ENCODE peak calls at places on chromosomes 4 and X, in eight cellular contexts. P, U, A, Q, J, D, X and F are unnamed samples.
A peak's percentile ranks its signal among the peaks of the same experiment; 100 is the strongest.

GRCh38 chr4:166121897-166122296 is 248.9 kb downstream of the TLL1 start:
- DNase-seq in D (no peak), Q (no peak), X (no peak), U (no peak), A (no peak), J (peak; percentile 51), P (no peak), F (no peak)

GRCh38 chr4:147326581-147326980 is 154.3 kb upstream of the EDNRA start:
- DNase-seq in X (peak; percentile 7), A (no peak), Q (no peak), U (peak; percentile 65), P (no peak), J (peak; percentile 49), D (no peak), F (peak; percentile 53)

GRCh38 chr4:78065514-78066192 is 8.5 kb downstream of the FRAS1 start:
- DNase-seq in P (no peak), U (no peak), A (no peak), D (no peak), X (no peak), J (no peak), Q (no peak), F (no peak)

GRCh38 chr4:37631551-37631950 is 54.6 kb downstream of the RELL1 start:
- DNase-seq in P (no peak), D (no peak), Q (no peak), X (peak; percentile 78), U (peak; percentile 75), J (peak; percentile 82), A (no peak), F (no peak)

GRCh38 chr4:12723849-12724447 is 760.2 kb downstream of the RAB28 start:
- DNase-seq in J (no peak), X (no peak), Q (no peak), A (no peak), P (no peak), U (peak; percentile 20), D (no peak), F (no peak)

GRCh38 chr4:89829470-89830138 is 7.4 kb downstream of the SNCA start:
- DNase-seq in J (peak; percentile 30), U (no peak), X (peak; percentile 11), P (peak; percentile 60), D (peak; percentile 45), Q (no peak), A (no peak), F (no peak)

GRCh38 chr4:189364032-189364449 is 576.6 kb upstream of the FRG1 start:
- DNase-seq in P (no peak), Q (no peak), A (no peak), U (no peak), X (no peak), J (no peak), D (no peak), F (no peak)

GRCh38 chrX:18549643-18550042 is 122.3 kb downstream of the RS1 start:
- DNase-seq in U (no peak), X (no peak), A (no peak), D (no peak), J (no peak), Q (no peak), P (no peak), F (no peak)

GRCh38 chr4:106809083-106809482 is 227.0 kb downstream of the DKK2 start:
- DNase-seq in X (peak; percentile 73), A (no peak), U (peak; percentile 81), Q (no peak), J (peak; percentile 75), D (peak; percentile 73), P (no peak), F (peak; percentile 7)

GRCh38 chr4:107711831-107712230 is 8.2 kb downstream of the PAPSS1 start:
- DNase-seq in Q (no peak), D (no peak), U (no peak), A (no peak), P (no peak), X (no peak), J (no peak), F (no peak)

GRCh38 chrX:34656842-34657780 is at the start of gene TMEM47:
- DNase-seq in A (peak; percentile 18), J (peak; percentile 88), D (no peak), P (peak; percentile 53), Q (peak; percentile 78), X (peak; percentile 83), U (peak; percentile 70), F (peak; percentile 33)

GRCh38 chrX:34655496-34656258 is 1.4 kb downstream of the TMEM47 start:
- DNase-seq in J (peak; percentile 41), X (peak; percentile 39), Q (no peak), D (no peak), U (peak; percentile 35), P (no peak), A (no peak), F (no peak)

GRCh38 chrX:34654939-34655338 is 2.1 kb downstream of the TMEM47 start:
- DNase-seq in X (peak; percentile 33), P (no peak), J (peak; percentile 44), A (no peak), Q (no peak), D (no peak), U (peak; percentile 22), F (no peak)

GRCh38 chrX:34656467-34656841 is 631 bp downstream of the TMEM47 start:
- DNase-seq in X (no peak), J (peak; percentile 29), Q (peak; percentile 24), D (no peak), P (no peak), U (no peak), A (no peak), F (no peak)

DNA sequence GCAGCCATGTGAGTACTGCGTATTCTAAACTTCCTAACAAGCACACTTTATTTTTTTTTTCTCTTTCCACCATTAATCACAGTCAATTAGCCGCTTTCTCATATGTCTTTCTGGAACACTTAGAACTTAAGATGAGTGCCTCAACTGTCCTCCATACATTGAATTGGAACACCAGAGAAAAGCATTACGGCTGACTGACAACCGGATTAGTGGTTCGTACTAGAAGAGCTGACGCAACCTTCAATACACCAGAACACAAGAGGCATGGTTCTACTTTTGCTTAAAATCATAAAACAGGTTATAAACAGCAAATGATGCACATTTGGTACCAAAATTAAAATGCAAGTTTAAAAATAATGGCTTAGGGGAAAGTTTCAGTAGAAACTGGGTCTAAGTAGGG is 3.3 kb downstream of the TMEM47 start:
- DNase-seq in A (no peak), Q (no peak), U (peak; percentile 50), P (no peak), D (no peak), X (no peak), J (peak; percentile 50), F (no peak)
- H3K4me3 ChIP-seq in A (peak overlapping the region; percentile 37), Q (no peak overlapping the region), U (peak overlapping the region; percentile 70), P (no peak overlapping the region), D (no peak overlapping the region), X (peak overlapping the region; percentile 80), J (peak overlapping the region; percentile 92), F (peak overlapping the region; percentile 62)

DNA sequence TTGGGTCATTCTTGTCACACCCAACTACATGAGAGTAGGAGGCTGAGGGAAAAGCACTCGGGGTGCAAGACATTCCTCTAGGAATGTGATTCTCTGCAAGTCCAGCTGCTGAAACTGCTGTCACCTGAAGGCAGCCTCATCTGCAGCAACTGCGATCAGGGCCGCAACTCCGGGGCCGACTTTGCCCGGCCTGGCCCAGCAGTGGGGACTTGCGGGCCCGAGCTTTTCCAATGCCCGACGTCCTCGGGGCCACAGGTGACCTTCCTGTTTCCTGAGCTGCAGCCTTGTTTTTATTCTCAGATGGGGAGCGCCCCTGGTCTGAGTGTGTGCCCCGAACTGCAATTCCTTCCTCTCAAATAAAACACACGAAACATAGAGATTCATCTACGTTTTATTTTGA is 104.7 kb upstream of the NKX1-1 start:
- DNase-seq in P (no peak), Q (no peak), J (no peak), U (no peak), D (no peak), A (no peak), X (no peak), F (no peak)
- H3K4me3 ChIP-seq in P (no peak overlapping the region), Q (no peak overlapping the region), J (no peak overlapping the region), U (no peak overlapping the region), D (no peak overlapping the region), A (no peak overlapping the region), X (no peak overlapping the region), F (no peak overlapping the region)

DNA sequence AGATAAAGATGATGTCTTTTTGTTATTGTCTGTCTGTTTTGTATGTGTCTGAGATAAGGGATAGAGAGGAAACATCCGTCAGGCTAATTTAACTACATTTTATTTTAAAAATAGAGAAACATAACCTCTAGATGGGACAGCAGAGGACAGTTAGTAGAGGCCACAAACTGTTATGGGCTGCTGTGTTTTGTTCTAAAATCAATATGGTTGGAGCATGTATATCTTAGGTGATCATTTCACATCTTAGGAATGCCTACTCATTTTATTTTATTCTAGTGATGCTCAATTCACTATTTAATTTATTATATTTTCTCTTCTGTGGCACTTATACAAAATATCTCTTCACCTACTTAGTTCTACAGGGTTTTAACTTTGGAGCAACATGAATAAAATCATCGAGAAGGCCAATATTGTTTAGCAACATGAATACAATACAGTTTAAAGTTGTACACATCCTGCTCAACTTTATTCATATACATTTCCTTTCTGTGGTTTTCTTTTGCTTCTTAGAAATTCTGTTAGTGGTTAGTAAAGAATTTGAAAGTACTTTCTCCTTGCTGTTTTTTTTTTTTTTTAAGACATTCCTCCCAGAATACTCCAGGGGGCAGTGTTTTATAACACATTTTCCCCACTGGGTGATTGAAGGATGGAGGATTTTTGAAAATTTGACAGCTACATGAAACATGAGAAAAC is 392.9 kb downstream of the UNC5C start:
- DNase-seq in J (peak; percentile 84), Q (no peak), D (peak; percentile 47), U (peak; percentile 70), A (no peak), X (peak; percentile 56), P (no peak), F (peak; percentile 13)
- H3K4me3 ChIP-seq in J (peak overlapping the region; percentile 21), Q (no peak overlapping the region), D (no peak overlapping the region), U (no peak overlapping the region), A (no peak overlapping the region), X (no peak overlapping the region), P (no peak overlapping the region), F (no peak overlapping the region)

DNA sequence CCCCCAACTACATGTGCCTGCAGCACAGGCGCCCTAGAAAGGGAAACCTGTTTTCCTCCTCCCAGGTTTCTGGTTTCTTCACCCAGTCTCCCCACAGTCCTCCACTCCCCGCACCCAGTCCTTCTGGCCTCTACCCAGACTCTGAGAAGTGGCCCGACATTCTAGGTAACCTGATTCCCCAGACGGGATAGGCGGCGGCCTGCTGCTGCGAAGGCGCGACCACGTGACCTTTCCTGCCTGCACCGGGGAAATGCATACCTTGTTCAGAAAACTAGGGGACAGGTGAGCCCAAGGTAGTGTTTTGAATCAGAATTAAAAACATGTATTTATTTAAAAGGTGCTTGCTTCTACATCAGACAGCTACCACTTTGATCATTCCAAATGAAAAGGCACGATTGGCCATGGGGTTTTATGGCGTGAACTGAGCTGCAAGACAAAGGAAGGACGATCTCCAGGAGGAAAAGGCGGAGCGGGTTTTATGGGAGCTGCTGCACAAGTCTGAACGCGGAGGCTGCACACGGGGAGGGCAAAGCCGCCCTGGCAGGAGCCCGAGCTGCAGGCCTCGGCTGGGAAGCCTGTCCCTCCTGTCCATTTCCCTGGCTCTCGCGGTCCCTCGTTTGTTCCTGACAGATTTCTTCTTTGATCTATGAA is 150.7 kb downstream of the SPRY1 start:
- DNase-seq in U (no peak), A (no peak), X (no peak), J (no peak), Q (peak; percentile 77), D (no peak), P (no peak), F (no peak)
- H3K4me3 ChIP-seq in U (no peak overlapping the region), A (no peak overlapping the region), X (no peak overlapping the region), J (no peak overlapping the region), Q (peak overlapping the region; percentile 16), D (no peak overlapping the region), P (no peak overlapping the region), F (no peak overlapping the region)

DNA sequence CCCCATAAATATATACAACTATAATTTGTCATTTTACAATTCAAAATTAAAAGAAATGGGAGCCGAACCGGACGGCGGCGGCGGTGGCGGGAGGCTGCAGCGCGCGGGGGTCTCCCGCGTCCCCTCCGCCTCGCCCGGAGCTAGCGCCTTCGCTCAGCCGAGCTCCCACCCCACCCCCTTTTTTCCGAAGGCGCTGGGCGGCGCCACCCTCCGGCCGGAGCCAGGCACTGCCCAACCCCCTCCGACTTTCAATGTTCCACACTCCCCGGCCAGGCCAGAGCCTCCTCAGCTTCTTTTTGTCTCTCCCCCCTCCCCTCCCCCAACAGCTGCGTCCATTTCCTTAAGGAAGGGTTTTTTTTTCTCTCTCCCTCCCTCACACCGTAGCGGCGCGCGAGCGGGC is 214.1 kb upstream of the GEMIN8 start:
- DNase-seq in J (no peak), Q (no peak), X (no peak), U (no peak), A (no peak), P (no peak), D (no peak), F (no peak)
- H3K4me3 ChIP-seq in J (no peak overlapping the region), Q (no peak overlapping the region), X (no peak overlapping the region), U (no peak overlapping the region), A (no peak overlapping the region), P (no peak overlapping the region), D (no peak overlapping the region), F (no peak overlapping the region)